ENCODE peak calls at places on chromosomes 11 and 22, in six cellular contexts. E, S, N, Q, G and V are unnamed samples.

GRCh38 chr11:106644824-106645223 is 373.5 kb downstream of the GUCY1A2 start:
- DNase-seq in E (no peak), N (no peak), Q (peak), G (no peak), S (no peak), V (no peak)

GRCh38 chr11:71307811-71308645 is 55.7 kb upstream of the SHANK2 start:
- DNase-seq in S (no peak), N (no peak), G (peak), Q (no peak), E (no peak), V (no peak)

GRCh38 chr22:44229331-44229730 is 48.6 kb downstream of the PARVG start:
- DNase-seq in Q (peak), E (no peak), S (no peak), N (no peak), G (no peak), V (no peak)

GRCh38 chr11:72229925-72230763 is 5.6 kb downstream of the INPPL1 start:
- DNase-seq in E (peak), Q (no peak), S (no peak), N (no peak), G (peak), V (no peak)

GRCh38 chr11:35618497-35619029 is 303 bp downstream of the FJX1 start:
- DNase-seq in G (no peak), N (no peak), E (peak), Q (peak), S (no peak), V (peak)

GRCh38 chr11:93715797-93716396 is 25.4 kb downstream of the TAF1D start:
- DNase-seq in N (no peak), S (no peak), Q (no peak), E (no peak), G (no peak), V (no peak)

GRCh38 chr11:95611827-95612226 is 177.8 kb downstream of the FAM76B start:
- DNase-seq in N (no peak), E (no peak), S (no peak), G (no peak), Q (no peak), V (no peak)

GRCh38 chr11:441043-441417 is 781 bp downstream of the ANO9 start:
- DNase-seq in E (no peak), G (no peak), Q (no peak), N (no peak), S (no peak), V (no peak)

GRCh38 chr11:19342036-19342435 is 101.3 kb upstream of the E2F8 start:
- DNase-seq in E (no peak), Q (no peak), N (no peak), S (no peak), G (no peak), V (no peak)

GRCh38 chr11:3958301-3958700 is 102.8 kb downstream of the STIM1 start:
- DNase-seq in S (no peak), G (no peak), Q (no peak), E (no peak), N (no peak), V (no peak)

GRCh38 chr11:80524330-80524729 is 1083.5 kb upstream of the TENM4 start:
- DNase-seq in N (no peak), S (no peak), E (no peak), Q (no peak), G (no peak), V (no peak)

GRCh38 chr11:75499423-75500305 is 26.1 kb downstream of the GDPD5 start:
- DNase-seq in Q (peak), S (peak), E (no peak), G (no peak), N (no peak), V (no peak)

GRCh38 chr11:75562048-75562835 is at the start of gene SERPINH1:
- DNase-seq in S (no peak), Q (peak), E (peak), G (peak), N (no peak), V (peak)

GRCh38 chr11:65899356-65900124 is 648 bp downstream of the FOSL1 start:
- DNase-seq in Q (peak), G (peak), N (no peak), S (no peak), E (peak), V (peak)

GRCh38 chr22:43850529-43850928 is 11.8 kb downstream of the SULT4A1 start:
- DNase-seq in S (no peak), N (no peak), G (peak), Q (no peak), E (no peak), V (no peak)

GRCh38 chr22:17230239-17230638 is 11.0 kb upstream of the ADA2 start:
- DNase-seq in S (no peak), G (no peak), Q (no peak), E (no peak), N (no peak), V (no peak)

GRCh38 chr11:95142431-95142830 is 52.8 kb downstream of the ENDOD1 start:
- DNase-seq in S (no peak), G (no peak), E (no peak), N (no peak), Q (no peak), V (no peak)

GRCh38 chr11:34051349-34052035 is at the start of gene CAPRIN1:
- DNase-seq in Q (peak), G (peak), E (peak), S (peak), N (peak), V (peak)
- TF ChIP-seq CTCF in Q (no peak), G (no peak), E (no peak), S (no peak), N (no peak), V (no peak)

GRCh38 chr11:104826772-104827171 is 71.5 kb downstream of the CASP12 start:
- DNase-seq in N (no peak), E (no peak), G (no peak), S (no peak), Q (no peak), V (no peak)
- TF ChIP-seq CTCF in N (no peak), E (no peak), G (no peak), S (no peak), Q (no peak), V (no peak)

GRCh38 chr22:36872084-36872483 is 11.3 kb downstream of the NCF4 start:
- DNase-seq in S (no peak), E (no peak), N (no peak), Q (no peak), G (no peak), V (no peak)

GRCh38 chr22:36873614-36874308 is 13.0 kb downstream of the NCF4 start:
- DNase-seq in E (peak), Q (peak), G (peak), S (peak), N (peak), V (peak)

GRCh38 chr22:36870250-36870649 is 9.4 kb downstream of the NCF4 start:
- DNase-seq in G (no peak), E (no peak), Q (no peak), N (no peak), S (no peak), V (peak)

GRCh38 chr22:36872866-36873498 is 12.2 kb downstream of the NCF4 start:
- DNase-seq in E (no peak), N (no peak), S (no peak), Q (no peak), G (no peak), V (no peak)

GRCh38 chr22:36871669-36872081 is 10.9 kb downstream of the NCF4 start:
- DNase-seq in E (no peak), Q (no peak), N (no peak), G (no peak), S (no peak), V (no peak)
- TF ChIP-seq CTCF in E (no peak), Q (peak), N (no peak), G (no peak), S (no peak), V (no peak)

DNA sequence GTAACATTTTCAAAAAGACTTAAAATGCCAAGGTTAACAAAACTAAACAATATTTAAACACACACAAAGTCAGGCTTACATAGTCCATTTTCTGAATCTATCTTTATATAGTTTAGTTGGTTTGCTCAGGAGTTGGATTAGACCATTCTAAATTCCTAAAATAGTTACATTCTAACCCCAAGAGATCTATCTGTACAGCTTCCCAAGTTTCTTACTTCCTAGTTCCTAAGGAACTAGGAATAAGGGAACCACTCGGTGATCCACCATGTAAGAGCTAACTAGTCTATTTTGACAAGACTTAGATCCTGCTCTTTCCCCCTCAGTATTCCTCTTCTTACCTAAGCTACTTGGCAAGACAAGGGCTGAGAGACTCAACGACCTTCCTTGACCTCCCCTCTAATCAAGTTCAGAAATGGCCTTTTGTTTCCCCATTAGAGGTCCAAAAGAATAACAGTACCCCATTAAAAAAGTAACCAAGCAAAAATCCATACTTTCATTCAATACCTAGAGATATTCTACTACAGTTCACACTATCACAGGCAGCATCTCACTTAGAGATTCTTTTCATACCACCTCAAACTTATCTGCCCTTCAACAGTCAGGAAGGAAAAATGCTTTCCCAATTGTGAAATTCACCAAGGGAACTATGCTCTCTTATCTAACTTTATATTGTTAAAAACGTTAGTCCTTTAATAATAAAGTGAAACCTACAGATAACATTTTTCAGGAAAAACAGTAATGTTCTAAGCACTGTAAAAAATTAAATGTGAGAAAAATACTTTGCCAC is 253.1 kb downstream of the TTC28 start:
- DNase-seq in N (no peak), E (no peak), Q (peak), S (no peak), G (no peak), V (no peak)
- TF ChIP-seq CTCF in N (no peak), E (no peak), Q (no peak), S (no peak), G (no peak), V (no peak)

DNA sequence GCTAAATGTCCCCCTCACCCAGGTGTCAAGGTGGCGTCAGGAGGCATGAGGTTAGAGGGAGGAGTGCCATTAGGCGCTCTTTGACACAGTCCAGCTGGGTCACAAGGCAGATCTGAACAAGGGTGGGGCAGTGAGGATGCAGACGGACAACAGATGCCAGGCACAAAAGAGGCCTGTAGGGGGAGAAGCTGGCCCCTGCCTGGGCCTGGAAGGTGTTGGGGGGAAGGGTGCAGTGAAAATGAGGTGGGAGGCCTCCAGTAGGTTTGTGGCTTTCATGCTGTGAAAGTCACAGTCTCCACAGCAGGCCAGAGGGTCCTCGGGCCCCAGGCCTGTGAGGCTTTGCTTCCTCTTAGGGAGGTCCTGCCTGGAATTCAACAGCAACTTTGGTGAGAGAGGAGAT is 85.0 kb upstream of the PLET1 start:
- DNase-seq in S (no peak), N (no peak), Q (no peak), G (no peak), E (no peak), V (no peak)
- TF ChIP-seq CTCF in S (peak), N (peak), Q (peak), G (no peak), E (no peak), V (no peak)

GRCh38 chr22:49630448-49630946 is 197.2 kb downstream of the BRD1 start:
- DNase-seq in Q (no peak), G (no peak), E (no peak), S (no peak), N (no peak), V (no peak)

GRCh38 chr22:49633010-49633324 is 194.7 kb downstream of the BRD1 start:
- DNase-seq in N (no peak), Q (no peak), S (no peak), G (no peak), E (no peak), V (no peak)

GRCh38 chr22:49634006-49634772 is 193.5 kb downstream of the BRD1 start:
- DNase-seq in S (no peak), G (no peak), N (no peak), Q (no peak), E (no peak), V (no peak)

GRCh38 chr22:49629586-49630447 is 197.9 kb downstream of the BRD1 start:
- DNase-seq in S (no peak), E (no peak), N (no peak), G (no peak), Q (no peak), V (no peak)

GRCh38 chr22:49632199-49633009 is 195.3 kb downstream of the BRD1 start:
- DNase-seq in S (no peak), N (no peak), G (peak), E (peak), Q (peak), V (peak)
- TF ChIP-seq CTCF in S (peak), N (no peak), G (peak), E (peak), Q (peak), V (peak)